ENCODE peak calls at places on chromosomes 13 and 19, in ten cellular contexts. P is mesenchymal stem cell; O is stomach; G is neural progenitor cell; D is left ventricle myocardium inferior; H is ovary; S is A673; M is right atrium auricular region; N is body of pancreas; I is effector memory CD4-positive, alpha-beta T cell. X is an unnamed sample. For H3K4me1, H3K9me3 and H3K27me3, the result is how much of the 10 kb centered on the place peaks cover.

GRCh38 chr13:59722580-59722900 is 441.2 kb downstream of the DIAPH3 start:
- DNase-seq in S (no peak), D (no peak), O (no peak), P (no peak), I (no peak), M (no peak), H (no peak), G (no peak), N (no peak), X (no peak)

GRCh38 chr13:96994030-96994848 is at the start of gene OXGR1:
- DNase-seq in S (no peak), N (peak), M (no peak), G (peak), I (no peak), O (no peak), H (no peak), P (no peak), D (no peak), X (no peak)

GRCh38 chr19:54172764-54173699 is at the start of gene TMC4:
- DNase-seq in I (no peak), N (peak), P (peak), S (peak), H (no peak), D (no peak), G (no peak), M (no peak), O (peak), X (no peak)

GRCh38 chr13:31476266-31476665 is 263.1 kb upstream of the RXFP2 start:
- DNase-seq in O (no peak), P (no peak), D (no peak), I (no peak), S (no peak), M (no peak), H (no peak), G (no peak), N (no peak), X (no peak)

GRCh38 chr13:82257790-82258507 is 1624.3 kb downstream of the SLITRK1 start:
- DNase-seq in M (no peak), N (no peak), G (no peak), P (no peak), S (no peak), O (no peak), D (no peak), I (no peak), H (no peak), X (no peak)

GRCh38 chr19:4671182-4671851 is 1.2 kb upstream of the MYDGF start:
- DNase-seq in N (no peak), G (no peak), H (no peak), I (no peak), D (no peak), P (no peak), M (no peak), S (no peak), O (no peak), X (no peak)

GRCh38 chr19:15328312-15328711 is 4.0 kb downstream of the BRD4 start:
- DNase-seq in I (no peak), P (peak), N (no peak), O (no peak), D (no peak), S (no peak), G (no peak), H (no peak), M (no peak), X (no peak)

GRCh38 chr13:75421133-75421532 is 60.8 kb downstream of the TBC1D4 start:
- DNase-seq in S (no peak), D (no peak), H (no peak), N (no peak), G (no peak), O (no peak), I (no peak), M (no peak), P (no peak), X (no peak)

GRCh38 chr19:11203194-11204075 is 6.1 kb upstream of the KANK2 start:
- DNase-seq in D (peak), M (peak), G (peak), O (peak), S (peak), P (peak), H (peak), I (peak), N (peak), X (no peak)

GRCh38 chr13:66689628-66690027 is 540.5 kb downstream of the PCDH9 start:
- DNase-seq in M (no peak), H (no peak), O (no peak), G (peak), S (peak), N (no peak), D (no peak), P (peak), I (no peak), X (no peak)

GRCh38 chr13:110699148-110700145 is 6.5 kb downstream of the CARS2 start:
- DNase-seq in N (no peak), M (no peak), S (no peak), G (no peak), D (no peak), I (no peak), O (no peak), P (no peak), H (no peak), X (no peak)

GRCh38 chr13:101695870-101696516 is 243.5 kb downstream of the ITGBL1 start:
- DNase-seq in H (no peak), G (no peak), O (no peak), I (no peak), D (peak), N (no peak), P (no peak), M (no peak), S (no peak), X (no peak)

GRCh38 chr19:29378543-29379105 is 147.2 kb upstream of the VSTM2B start:
- DNase-seq in H (no peak), S (no peak), M (peak), D (no peak), O (no peak), I (no peak), P (no peak), N (no peak), G (no peak), X (no peak)

GRCh38 chr19:10719466-10719961 is 1.6 kb downstream of the DNM2 start:
- DNase-seq in O (no peak), S (no peak), M (no peak), G (no peak), P (peak), H (no peak), D (no peak), I (no peak), N (peak), X (no peak)

GRCh38 chr19:11378319-11379189 is 4.1 kb downstream of the SWSAP1 start:
- DNase-seq in I (no peak), H (peak), N (peak), O (peak), S (peak), D (peak), G (peak), M (no peak), P (peak), X (no peak)

GRCh38 chr19:50910722-50911121 is 473 bp downstream of the KLK4 start:
- DNase-seq in S (no peak), P (no peak), D (no peak), H (no peak), G (no peak), M (no peak), O (no peak), I (no peak), N (no peak), X (no peak)

GRCh38 chr19:7916137-7916907 is 1.7 kb downstream of the TGFBR3L start:
- DNase-seq in O (peak), N (peak), H (peak), S (peak), G (peak), M (no peak), I (peak), P (peak), D (no peak), X (peak)

GRCh38 chr19:4083677-4084546 is 17.2 kb upstream of the ZBTB7A start:
- DNase-seq in P (no peak), G (no peak), I (peak), D (no peak), N (no peak), S (no peak), M (no peak), H (peak), O (peak), X (peak)

GRCh38 chr13:97318532-97318931 is 96.4 kb downstream of the MBNL2 start:
- DNase-seq in O (no peak), N (no peak), P (peak), H (no peak), I (no peak), M (no peak), S (no peak), D (no peak), G (no peak), X (no peak)

GRCh38 chr13:45333973-45334922 is 6.7 kb downstream of the TPT1 start:
- DNase-seq in P (peak), I (peak), N (no peak), S (no peak), M (no peak), H (no peak), O (no peak), D (no peak), G (no peak), X (peak)

GRCh38 chr13:33606692-33607091 is 211.3 kb upstream of the RFC3 start:
- DNase-seq in G (peak), O (no peak), H (no peak), P (peak), M (no peak), D (no peak), I (no peak), N (no peak), S (peak), X (no peak)

GRCh38 chr19:1725100-1726064 is 27.9 kb upstream of the ONECUT3 start:
- DNase-seq in G (peak), S (peak), P (peak), N (peak), M (no peak), H (peak), O (peak), I (no peak), D (peak), X (peak)

GRCh38 chr13:52925775-52926285 is 77.4 kb upstream of the PCDH8 start:
- DNase-seq in H (no peak), D (peak), G (no peak), N (no peak), P (no peak), S (no peak), I (no peak), O (no peak), M (peak), X (no peak)

GRCh38 chr19:51480590-51480989 is 2.3 kb downstream of the CEACAM18 start:
- DNase-seq in G (peak), D (no peak), N (no peak), O (no peak), P (no peak), H (no peak), I (no peak), S (peak), M (no peak), X (no peak)

GRCh38 chr19:44758596-44758995 is 10.1 kb downstream of the BCL3 start:
- DNase-seq in G (peak), H (no peak), N (no peak), M (no peak), I (no peak), S (no peak), O (no peak), P (peak), D (peak), X (no peak)

GRCh38 chr19:33444238-33444992 is 70.9 kb downstream of the CEBPG start:
- DNase-seq in P (no peak), H (peak), N (no peak), G (no peak), I (no peak), D (peak), S (no peak), M (no peak), O (no peak), X (no peak)

GRCh38 chr13:105196052-105196451 is 1339.4 kb downstream of the EFNB2 start:
- DNase-seq in P (peak), N (no peak), G (no peak), I (no peak), H (no peak), S (peak), M (no peak), D (no peak), O (no peak), X (no peak)

GRCh38 chr13:69565334-69565733 is 542.3 kb upstream of the ATXN8OS start:
- DNase-seq in H (no peak), O (no peak), M (no peak), I (no peak), N (no peak), P (peak), S (peak), G (peak), D (no peak), X (no peak)

GRCh38 chr13:44313674-44314073 is 60.0 kb upstream of the SERP2 start:
- DNase-seq in D (no peak), P (peak), H (no peak), O (no peak), N (no peak), G (no peak), M (no peak), S (peak), I (no peak), X (no peak)

GRCh38 chr13:113654591-113655357 is 3.2 kb downstream of the ATP4B start:
- DNase-seq in D (peak), S (no peak), G (no peak), H (peak), M (no peak), O (peak), N (peak), P (no peak), I (no peak), X (no peak)

GRCh38 chr13:102856603-102857002 is 10.8 kb downstream of the ERCC5 start:
- DNase-seq in P (no peak), M (no peak), S (no peak), G (no peak), I (no peak), H (no peak), N (peak), O (peak), D (peak), X (no peak)

GRCh38 chr19:39433480-39434079 is 2.2 kb downstream of the RPS16 start:
- DNase-seq in I (no peak), H (no peak), M (no peak), D (no peak), N (no peak), P (no peak), O (no peak), S (no peak), G (no peak), X (no peak)

GRCh38 chr19:15108145-15108844 is 1.1 kb downstream of the SYDE1 start:
- DNase-seq in S (no peak), O (no peak), D (no peak), N (no peak), M (no peak), I (no peak), G (peak), P (peak), H (no peak), X (no peak)

GRCh38 chr19:42254083-42254849 is 662 bp downstream of the ERF start:
- DNase-seq in N (peak), I (peak), P (peak), M (no peak), D (peak), S (peak), G (peak), O (peak), H (peak), X (peak)

GRCh38 chr13:46405457-46405856 is 18.4 kb upstream of the RUBCNL start:
- DNase-seq in S (peak), H (no peak), N (no peak), I (no peak), D (no peak), M (no peak), P (no peak), O (no peak), G (no peak), X (no peak)

GRCh38 chr19:18424890-18425514 is 5.8 kb downstream of the SSBP4 start:
- DNase-seq in H (peak), S (no peak), M (no peak), I (no peak), P (no peak), G (no peak), O (no peak), D (no peak), N (no peak), X (no peak)

GRCh38 chr19:18425515-18426415 is 6.6 kb downstream of the SSBP4 start:
- DNase-seq in D (peak), H (peak), N (no peak), I (no peak), P (peak), O (no peak), S (peak), M (peak), G (no peak), X (no peak)

GRCh38 chr19:18427752-18428131 is 8.5 kb downstream of the SSBP4 start:
- DNase-seq in I (no peak), D (no peak), N (no peak), M (no peak), H (no peak), O (no peak), P (no peak), G (no peak), S (no peak), X (no peak)

GRCh38 chr19:18427080-18427751 is 8.0 kb downstream of the SSBP4 start:
- DNase-seq in H (no peak), O (no peak), D (no peak), P (no peak), M (no peak), I (no peak), G (no peak), S (no peak), N (no peak), X (no peak)

DNA sequence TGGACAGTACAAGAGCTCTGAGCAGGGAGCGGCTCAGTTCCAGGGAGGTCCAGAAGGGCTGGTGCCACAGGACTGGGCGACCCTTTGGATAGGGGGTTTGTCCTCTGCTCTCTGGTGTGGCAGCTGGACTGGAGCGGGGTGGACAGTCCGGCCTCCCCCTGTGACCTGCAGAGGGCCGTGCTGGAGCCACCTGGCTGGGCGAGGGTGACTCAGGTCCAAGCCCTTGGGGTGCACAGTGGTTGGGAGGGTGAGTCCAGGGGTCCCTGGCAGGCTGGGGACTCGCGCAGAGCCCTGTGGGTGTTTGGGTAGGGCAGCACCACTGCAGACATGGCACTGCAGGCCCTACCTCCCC is 7.2 kb downstream of the SSBP4 start:
- DNase-seq in D (no peak), O (no peak), M (no peak), S (no peak), G (no peak), I (no peak), P (no peak), N (no peak), H (no peak), X (peak)
- H3K4me1 ChIP-seq in D (half or more), O (under half), M (under half), S (half or more), G (under half), I (half or more), P (half or more), N (under half), H (under half), X (half or more)

GRCh38 chr19:57587529-57587928 is 3.6 kb downstream of the ZIK1 start:
- DNase-seq in O (no peak), S (no peak), I (no peak), P (no peak), N (no peak), G (no peak), D (no peak), M (no peak), H (no peak), X (no peak)
- H3K9me3 ChIP-seq in O (under half), S (half or more), I (half or more), P (half or more), N (under half), G (under half), D (half or more), M (half or more), H (half or more), X (half or more)

GRCh38 chr19:46489445-46490272 is 6.0 kb downstream of the PNMA8B start:
- DNase-seq in O (peak), M (peak), N (peak), D (peak), S (no peak), H (peak), P (peak), I (no peak), G (peak), X (no peak)
- H3K27me3 ChIP-seq in O (half or more), M (under half), N (under half), D (half or more), S (under half), H (under half), P (under half), I (half or more), G (half or more), X (half or more)

DNA sequence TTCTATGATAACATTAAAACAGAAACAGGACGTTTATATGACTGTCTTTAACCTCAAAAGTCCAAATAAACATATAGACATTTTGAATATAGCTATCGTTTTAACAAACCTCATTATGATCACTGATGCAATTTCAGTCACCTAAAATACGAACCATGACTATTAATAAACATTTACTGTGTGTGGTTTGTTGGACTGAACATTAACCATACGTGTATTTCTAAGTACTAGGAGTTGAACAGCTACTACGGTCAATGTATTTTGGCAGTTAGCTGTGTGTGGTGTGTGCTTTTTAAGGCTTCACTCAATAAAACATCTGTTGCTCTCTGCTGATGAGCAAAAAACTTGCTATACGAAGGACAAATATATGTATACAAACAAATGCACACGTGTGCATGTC is 281.4 kb downstream of the ABCC4 start:
- DNase-seq in G (no peak), H (no peak), P (no peak), N (no peak), M (no peak), I (no peak), D (no peak), O (no peak), S (no peak), X (no peak)
- H3K4me1 ChIP-seq in G (under half), H (under half), P (under half), N (under half), M (under half), I (under half), D (under half), O (under half), S (under half), X (under half)

DNA sequence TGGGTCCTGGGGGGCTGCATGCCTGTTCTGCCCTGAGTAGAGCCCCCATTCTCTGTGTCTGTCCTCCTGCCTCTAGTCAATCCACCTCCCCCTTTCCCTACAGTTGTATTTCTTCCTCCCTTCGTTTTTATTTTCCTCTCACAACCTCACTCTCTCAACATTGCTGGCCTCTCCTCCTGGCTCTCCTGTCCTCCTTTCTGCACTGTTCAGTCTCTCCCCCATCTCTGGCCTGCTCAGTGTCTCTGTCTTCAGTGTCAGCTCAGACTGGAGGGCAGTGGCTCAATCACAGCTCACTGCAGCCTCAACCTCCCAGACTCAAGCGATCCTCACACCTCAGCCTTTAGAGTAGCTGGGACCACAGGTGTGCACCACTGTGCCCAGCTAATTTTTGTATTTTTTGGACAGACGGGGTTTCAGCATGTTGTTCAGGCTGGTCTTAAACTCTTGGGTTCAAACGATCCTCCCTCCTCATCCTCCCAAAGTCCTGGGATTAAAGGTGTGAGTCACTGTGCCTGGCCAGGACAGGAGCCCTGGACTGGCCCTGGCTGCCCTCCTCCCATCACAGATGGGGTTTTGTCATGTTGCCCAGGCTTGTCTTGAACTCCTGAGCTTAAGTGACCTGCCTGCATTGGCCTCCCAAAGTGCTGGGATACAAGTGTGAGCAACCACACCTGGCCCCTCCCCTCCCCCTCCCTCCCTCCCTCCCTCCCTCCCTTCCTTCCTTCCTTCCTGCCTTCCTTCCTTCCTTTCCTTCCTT is 32.0 kb upstream of the IGFL1 start:
- DNase-seq in I (no peak), M (no peak), G (no peak), D (no peak), N (no peak), S (no peak), H (no peak), O (no peak), P (no peak), X (no peak)
- H3K9me3 ChIP-seq in I (under half), M (under half), G (under half), D (under half), N (under half), S (under half), H (under half), O (under half), P (under half), X (under half)

DNA sequence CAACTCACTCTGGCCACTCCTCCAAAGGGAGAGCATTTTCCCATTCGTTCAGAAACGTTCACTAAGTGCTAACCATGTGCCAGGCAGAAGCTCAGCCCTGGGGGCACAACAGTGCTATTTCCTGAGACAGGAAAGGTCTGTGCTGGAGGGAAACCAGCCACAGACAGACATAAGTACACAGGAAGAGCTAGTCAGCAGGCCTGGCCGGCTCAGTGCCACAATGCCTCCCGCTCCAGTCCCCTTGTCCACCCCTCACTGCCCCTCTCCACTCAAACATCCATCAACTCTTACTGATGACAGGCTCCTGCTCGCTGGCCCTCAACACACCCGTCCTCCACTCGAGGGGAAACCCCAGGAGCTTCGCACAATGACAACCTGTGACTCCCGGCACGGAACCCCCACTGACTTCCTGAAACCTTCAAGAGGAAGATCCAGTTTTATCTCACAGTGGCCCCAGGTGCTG is 11.3 kb upstream of the PLA2G4C start:
- DNase-seq in D (no peak), M (no peak), S (peak), O (no peak), I (no peak), G (no peak), P (no peak), N (no peak), H (no peak), X (no peak)
- H3K27me3 ChIP-seq in D (under half), M (under half), S (under half), O (under half), I (under half), G (under half), P (under half), N (under half), H (under half), X (under half)

GRCh38 chr19:48635263-48635965 is 1.8 kb downstream of the DBP start:
- DNase-seq in N (peak), S (peak), H (peak), I (peak), O (peak), D (peak), G (peak), P (no peak), M (no peak), X (peak)
- H3K4me1 ChIP-seq in N (under half), S (under half), H (under half), I (under half), O (half or more), D (half or more), G (under half), P (under half), M (under half), X (under half)